ENCODE peak calls at places on chromosomes 11 and 22, in eight cellular contexts. Q is heart left ventricle, X is K562, K is lower lobe of right lung, P is body of pancreas, W is A549, B is AG04449, Z is colonic mucosa. O is an unnamed sample.

GRCh38 chr11:69938206-69938605 is 119.0 kb upstream of the FGF3 start:
- DNase-seq in P (no peak), B (no peak), Z (no peak), X (no peak), Q (no peak), K (peak; percentile 14), W (no peak), O (no peak)

GRCh38 chr11:17098632-17099031 is 21.2 kb upstream of the RPS13 start:
- DNase-seq in Z (no peak), X (no peak), Q (no peak), W (no peak), P (no peak), K (no peak), B (no peak), O (no peak)

GRCh38 chr22:37659066-37659896 is 758 bp downstream of the PDXP start:
- DNase-seq in B (no peak), Z (peak; percentile 85), X (peak; percentile 55), P (peak; percentile 57), K (peak; percentile 64), W (no peak), Q (no peak), O (no peak)

GRCh38 chr22:41532908-41533825 is 11.1 kb downstream of the POLR3H start:
- DNase-seq in Z (peak; percentile 78), X (peak; percentile 51), B (no peak), W (peak; percentile 54), Q (peak; percentile 87), P (peak; percentile 79), K (peak; percentile 82), O (no peak)

GRCh38 chr22:45212306-45212709 is 28.4 kb downstream of the KIAA0930 start:
- DNase-seq in B (peak; percentile 59), P (no peak), Q (peak; percentile 83), Z (peak; percentile 53), W (peak; percentile 74), K (peak; percentile 65), X (peak; percentile 12), O (no peak)

GRCh38 chr22:30861131-30861530 is 107.4 kb downstream of the MORC2 start:
- DNase-seq in W (no peak), Q (no peak), B (no peak), Z (no peak), P (no peak), K (no peak), X (no peak), O (no peak)

GRCh38 chr11:59562292-59562691 is 51.0 kb downstream of the OR4D9 start:
- DNase-seq in Z (no peak), P (no peak), B (no peak), W (no peak), X (no peak), Q (no peak), K (no peak), O (peak; percentile 47)

GRCh38 chr11:65121447-65121864 is 478 bp downstream of the FAU start:
- DNase-seq in W (peak; percentile 24), Z (no peak), X (no peak), Q (no peak), P (no peak), B (no peak), K (no peak), O (no peak)

GRCh38 chr11:61445535-61445934 is 15.6 kb downstream of the SDHAF2 start:
- DNase-seq in X (no peak), W (no peak), Z (no peak), B (no peak), P (no peak), Q (no peak), K (no peak), O (no peak)

GRCh38 chr11:125287467-125288232 is 123.1 kb downstream of the PKNOX2 start:
- DNase-seq in K (no peak), B (no peak), X (no peak), Z (no peak), P (no peak), W (no peak), Q (no peak), O (no peak)

GRCh38 chr11:111550258-111550657 is 9.7 kb downstream of the LAYN start:
- DNase-seq in W (no peak), P (no peak), K (no peak), Z (no peak), X (no peak), Q (no peak), B (no peak), O (no peak)

GRCh38 chr22:18060646-18061620 is 16.9 kb upstream of the PEX26 start:
- DNase-seq in K (no peak), W (peak; percentile 80), Z (peak; percentile 50), B (no peak), X (no peak), P (no peak), Q (no peak), O (peak; percentile 97)

GRCh38 chr11:74023291-74023690 is 14.4 kb upstream of the UCP3 start:
- DNase-seq in Q (no peak), K (no peak), P (no peak), W (no peak), Z (no peak), X (no peak), B (no peak), O (no peak)

GRCh38 chr11:100585728-100586127 is 101.4 kb upstream of the ARHGAP42 start:
- DNase-seq in X (no peak), Z (no peak), K (no peak), B (no peak), Q (no peak), W (no peak), P (no peak), O (no peak)

GRCh38 chr11:76609736-76610370 is 60.7 kb downstream of the LRRC32 start:
- DNase-seq in P (no peak), K (no peak), Z (no peak), Q (no peak), W (no peak), B (no peak), X (no peak), O (no peak)

GRCh38 chr22:36377022-36377631 is 10.6 kb downstream of the MYH9 start:
- DNase-seq in Q (peak; percentile 29), W (no peak), K (no peak), X (no peak), Z (no peak), P (no peak), B (no peak), O (no peak)

DNA sequence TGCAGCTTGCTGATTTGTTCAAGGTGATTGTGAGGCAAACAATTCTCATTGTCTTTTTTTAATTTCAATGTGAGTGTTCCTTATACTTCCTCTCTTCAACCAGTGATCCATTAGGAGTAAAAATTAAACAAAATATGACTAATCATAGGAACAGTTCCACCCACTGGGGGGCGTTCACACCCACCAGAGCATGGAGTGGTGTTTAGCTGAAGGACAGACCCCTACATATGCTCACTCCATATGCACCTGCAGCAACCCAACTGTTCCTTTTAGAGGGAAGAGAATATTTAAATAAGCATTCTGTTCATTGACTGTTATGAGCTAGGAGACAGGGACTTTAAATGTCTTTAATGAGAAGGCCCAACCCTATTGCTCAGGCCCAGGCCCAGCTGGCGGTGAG is 78.7 kb upstream of the DRD2 start:
- DNase-seq in K (no peak), P (no peak), Q (no peak), X (peak; percentile 35), W (no peak), B (no peak), Z (no peak), O (no peak)
- TF ChIP-seq CTCF in K (no peak), P (no peak), Q (no peak), X (peak; percentile 34), W (no peak), B (no peak), Z (no peak), O (no peak)

GRCh38 chr22:39245130-39246039 is 603 bp upstream of the PDGFB start:
- DNase-seq in K (no peak), B (no peak), Q (peak; percentile 36), P (no peak), X (no peak), W (peak; percentile 13), Z (no peak), O (no peak)
- H3K4me3 ChIP-seq in K (peak overlapping the region; percentile 72), B (no peak overlapping the region), Q (no peak overlapping the region), P (no peak overlapping the region), X (no peak overlapping the region), W (peak overlapping the region; percentile 54), Z (no peak overlapping the region), O (peak overlapping the region; percentile 80)

DNA sequence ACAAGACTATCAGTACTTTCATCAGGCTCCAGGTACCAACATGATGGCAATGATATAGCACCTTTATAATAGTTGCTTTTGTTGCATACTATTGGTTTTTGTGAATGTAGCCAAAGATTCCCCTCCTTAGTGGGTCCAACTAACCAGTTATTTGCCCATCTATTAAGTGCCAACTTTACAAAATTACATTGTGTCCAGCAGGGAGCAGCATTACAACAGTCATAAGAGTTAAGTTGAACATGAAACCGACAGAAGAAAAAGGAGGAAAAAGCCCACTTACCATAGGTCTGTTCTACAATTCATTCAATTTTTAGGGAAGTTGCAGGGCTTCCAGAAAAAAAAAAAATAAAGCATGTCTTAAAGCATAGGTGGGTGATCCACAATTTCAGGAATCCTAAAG is 21.6 kb downstream of the IMMP1L start:
- DNase-seq in X (peak; percentile 12), P (no peak), W (peak; percentile 68), Z (no peak), Q (no peak), K (no peak), B (no peak), O (no peak)
- TF ChIP-seq CTCF in X (no peak), P (peak; percentile 58), W (peak; percentile 63), Z (no peak), Q (no peak), K (peak; percentile 40), B (peak; percentile 26), O (peak; percentile 63)

GRCh38 chr11:82902880-82903279 is 1.3 kb downstream of the DDIAS start:
- DNase-seq in Q (no peak), X (no peak), Z (no peak), W (no peak), P (no peak), B (no peak), K (no peak), O (no peak)
- H3K4me3 ChIP-seq in Q (no peak overlapping the region), X (peak overlapping the region; percentile 69), Z (no peak overlapping the region), W (no peak overlapping the region), P (no peak overlapping the region), B (no peak overlapping the region), K (no peak overlapping the region), O (no peak overlapping the region)

GRCh38 chr11:131922220-131922619 is 551.8 kb downstream of the NTM start:
- DNase-seq in W (no peak), Z (no peak), K (no peak), Q (no peak), X (no peak), P (no peak), B (no peak), O (no peak)
- TF ChIP-seq CTCF in W (no peak), Z (no peak), K (no peak), Q (no peak), X (no peak), P (no peak), B (no peak), O (no peak)

O was measured in epithelial cell of proximal tubule.